ENCODE peak calls at places on chromosomes 12 and 14, in seven cellular contexts. T, L, C, X, Q, V and I are unnamed samples.

GRCh38 chr14:99593971-99594841 is 9.8 kb downstream of the CCDC85C start:
- DNase-seq in T (no peak), X (no peak), V (no peak), Q (no peak), C (no peak), L (no peak), I (no peak)

GRCh38 chr12:117514016-117514415 is 152.6 kb upstream of the NOS1 start:
- DNase-seq in C (no peak), T (no peak), Q (no peak), V (peak), X (no peak), L (no peak), I (no peak)

GRCh38 chr12:116492703-116493324 is 66.4 kb upstream of the MAP1LC3B2 start:
- DNase-seq in X (no peak), V (no peak), C (no peak), L (no peak), T (no peak), Q (no peak), I (peak)

GRCh38 chr12:8687846-8688601 is 9.8 kb upstream of the RIMKLB start:
- DNase-seq in V (peak), X (peak), T (no peak), Q (no peak), C (no peak), L (peak), I (peak)

GRCh38 chr12:34106172-34106571 is 83.9 kb downstream of the ALG10 start:
- DNase-seq in Q (no peak), T (no peak), L (no peak), C (no peak), X (no peak), V (no peak), I (no peak)

GRCh38 chr12:109561711-109562030 is 11.6 kb downstream of the MMAB start:
- DNase-seq in C (no peak), Q (no peak), T (no peak), X (no peak), L (no peak), V (no peak), I (no peak)

GRCh38 chr14:99037777-99038176 is 234.2 kb downstream of the BCL11B start:
- DNase-seq in T (peak), Q (no peak), C (no peak), L (no peak), X (peak), V (no peak), I (no peak)

GRCh38 chr14:105841022-105842009 is 314.9 kb downstream of the TMEM121 start:
- DNase-seq in Q (no peak), C (no peak), V (no peak), X (no peak), L (no peak), T (no peak), I (no peak)

GRCh38 chr12:2212537-2212936 is 159.8 kb downstream of the CACNA1C start:
- DNase-seq in T (no peak), X (no peak), C (no peak), L (no peak), V (no peak), Q (no peak), I (no peak)

GRCh38 chr12:76025601-76026575 is 5.7 kb downstream of the PHLDA1 start:
- DNase-seq in L (no peak), V (no peak), C (no peak), X (no peak), Q (no peak), T (no peak), I (peak)